ENCODE peak calls at places on chromosomes 7 and 10, in nine cellular contexts. W is fibroblast of lung, I is IMR-90, Q is tibial artery, Y is gastrocnemius medialis, F is colonic mucosa, D is pancreas, P is uterus, M is sigmoid colon. S is an unnamed sample.

GRCh38 chr10:97037365-97038361 is 148.1 kb downstream of the SLIT1 start:
- DNase-seq in D (peak), M (peak), F (peak), W (peak), Y (peak), Q (peak), P (peak), I (peak), S (peak)

GRCh38 chr7:134936893-134937520 is 49.3 kb upstream of the AGBL3 start:
- DNase-seq in P (no peak), D (no peak), Y (no peak), F (no peak), W (no peak), Q (no peak), M (no peak), I (no peak), S (no peak)

GRCh38 chr7:113456533-113456932 is 338.2 kb upstream of the SMIM30 start:
- DNase-seq in F (no peak), I (no peak), M (no peak), Y (no peak), W (no peak), D (no peak), Q (no peak), P (no peak), S (no peak)

GRCh38 chr10:117946525-117947070 is 100.1 kb downstream of the RAB11FIP2 start:
- DNase-seq in Q (no peak), M (no peak), P (no peak), F (no peak), Y (no peak), I (peak), W (no peak), D (no peak), S (no peak)

GRCh38 chr10:118922226-118922625 is 107.3 kb upstream of the NANOS1 start:
- DNase-seq in P (peak), D (no peak), M (no peak), I (no peak), F (peak), Y (no peak), W (no peak), Q (no peak), S (peak)

GRCh38 chr7:28841766-28842165 is 116.4 kb downstream of the TRIL start:
- DNase-seq in P (no peak), Y (no peak), W (no peak), M (no peak), I (no peak), Q (no peak), F (no peak), D (no peak), S (no peak)

GRCh38 chr7:36630112-36630650 is 94.1 kb downstream of the AOAH start:
- DNase-seq in F (no peak), P (no peak), Q (no peak), I (no peak), Y (no peak), M (no peak), D (no peak), W (no peak), S (no peak)

GRCh38 chr7:28588606-28589005 is 176.3 kb downstream of the CREB5 start:
- DNase-seq in F (no peak), W (no peak), D (no peak), Y (no peak), M (no peak), P (no peak), I (no peak), Q (no peak), S (no peak)

GRCh38 chr10:97651773-97652172 is 11.3 kb downstream of the PI4K2A start:
- DNase-seq in W (no peak), M (no peak), Y (no peak), D (no peak), Q (no peak), P (no peak), I (no peak), F (no peak), S (no peak)

GRCh38 chr10:86868353-86868752 is 89.1 kb downstream of the MMRN2 start:
- DNase-seq in F (no peak), Y (no peak), W (peak), Q (no peak), D (no peak), I (peak), P (no peak), M (no peak), S (peak)

GRCh38 chr10:119522747-119523426 is 19.6 kb downstream of the RGS10 start:
- DNase-seq in I (no peak), W (no peak), Y (no peak), D (no peak), M (no peak), F (no peak), Q (no peak), P (no peak), S (no peak)

GRCh38 chr7:146772581-146772980 is 656.0 kb downstream of the CNTNAP2 start:
- DNase-seq in I (no peak), Y (no peak), D (no peak), M (no peak), P (no peak), F (no peak), Q (no peak), W (no peak), S (no peak)

GRCh38 chr7:3297105-3297819 is 3.8 kb upstream of the SDK1 start:
- DNase-seq in W (no peak), D (no peak), Y (no peak), F (no peak), Q (no peak), P (no peak), I (no peak), M (no peak), S (no peak)

GRCh38 chr7:11212080-11212711 is 238.5 kb downstream of the PHF14 start:
- DNase-seq in W (peak), M (peak), Q (no peak), D (no peak), F (peak), Y (no peak), P (peak), I (peak), S (no peak)

GRCh38 chr10:58352956-58353610 is 18.3 kb downstream of the UBE2D1 start:
- DNase-seq in D (no peak), Q (no peak), M (no peak), I (peak), P (no peak), Y (no peak), F (no peak), W (no peak), S (no peak)

GRCh38 chr7:99901581-99901980 is 17.7 kb downstream of the TRIM4 start:
- DNase-seq in D (no peak), P (no peak), M (no peak), W (no peak), I (no peak), F (no peak), Q (no peak), Y (no peak), S (no peak)

DNA sequence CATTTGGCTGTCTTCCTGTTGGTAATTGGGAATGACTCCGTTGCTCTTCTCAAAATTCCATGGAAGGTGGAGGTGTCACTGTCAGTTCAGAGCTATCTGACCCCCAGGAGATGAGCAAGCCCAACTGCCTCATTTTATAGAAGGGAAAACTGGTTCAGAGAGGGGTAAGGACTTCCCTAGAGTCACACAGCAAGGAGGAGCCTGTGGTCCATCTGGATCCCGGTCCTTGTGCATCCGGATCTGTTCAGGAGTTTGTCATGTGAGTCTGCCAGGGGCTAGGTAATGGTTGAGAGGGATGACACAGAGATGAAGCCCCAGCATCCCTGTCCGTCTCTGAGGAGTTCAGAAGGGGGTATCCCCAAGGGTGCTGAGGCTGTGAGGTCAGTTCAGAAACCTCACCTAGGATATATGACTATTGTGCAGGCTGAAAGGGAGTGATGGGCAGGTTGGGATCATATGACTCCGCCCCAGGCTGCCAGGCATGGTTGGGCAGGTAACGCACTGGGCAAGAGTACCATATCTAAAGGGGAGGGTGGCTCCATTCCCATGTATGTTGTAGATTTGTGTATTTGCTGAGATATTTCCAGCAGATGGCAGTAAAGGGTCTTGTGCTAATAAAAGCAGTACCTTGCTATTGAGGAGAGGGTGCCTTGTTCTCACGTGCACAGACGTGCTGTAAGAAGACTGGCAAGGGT is 16.0 kb upstream of the SLC29A3 start:
- DNase-seq in Q (no peak), W (peak), D (no peak), P (no peak), Y (no peak), I (peak), F (no peak), M (no peak), S (no peak)
- TF ChIP-seq CTCF in Q (peak), W (peak), D (peak), P (peak), Y (peak), I (peak), F (no peak), M (peak), S (peak)

GRCh38 chr10:63901228-63901627 is 380.0 kb downstream of the REEP3 start:
- DNase-seq in W (no peak), Y (no peak), D (no peak), P (no peak), I (no peak), M (no peak), F (no peak), Q (no peak), S (no peak)
- TF ChIP-seq CTCF in W (peak), Y (no peak), D (no peak), P (no peak), I (no peak), M (no peak), F (no peak), Q (no peak), S (peak)

GRCh38 chr7:27194641-27195379 is 5.1 kb downstream of the HOXA13 start:
- DNase-seq in D (no peak), P (no peak), M (no peak), I (no peak), F (peak), Q (no peak), W (no peak), Y (no peak), S (no peak)

GRCh38 chr7:27194002-27194352 is 5.9 kb downstream of the HOXA13 start:
- DNase-seq in M (no peak), W (no peak), P (no peak), Y (no peak), D (no peak), F (no peak), I (no peak), Q (no peak), S (no peak)

GRCh38 chr7:27197137-27198042 is 2.5 kb downstream of the HOXA13 start:
- DNase-seq in M (no peak), Y (no peak), P (no peak), D (no peak), Q (no peak), F (no peak), W (no peak), I (no peak), S (no peak)

GRCh38 chr7:27198138-27198841 is 1.6 kb downstream of the HOXA13 start:
- DNase-seq in Y (no peak), M (no peak), W (no peak), I (no peak), P (no peak), D (no peak), F (peak), Q (peak), S (no peak)

GRCh38 chr7:27196287-27196739 is 3.6 kb downstream of the HOXA13 start:
- DNase-seq in I (peak), W (peak), M (peak), F (peak), Y (no peak), P (peak), D (peak), Q (peak), S (no peak)
- TF ChIP-seq CTCF in I (peak), W (peak), M (peak), F (peak), Y (peak), P (peak), D (peak), Q (peak), S (peak)

DNA sequence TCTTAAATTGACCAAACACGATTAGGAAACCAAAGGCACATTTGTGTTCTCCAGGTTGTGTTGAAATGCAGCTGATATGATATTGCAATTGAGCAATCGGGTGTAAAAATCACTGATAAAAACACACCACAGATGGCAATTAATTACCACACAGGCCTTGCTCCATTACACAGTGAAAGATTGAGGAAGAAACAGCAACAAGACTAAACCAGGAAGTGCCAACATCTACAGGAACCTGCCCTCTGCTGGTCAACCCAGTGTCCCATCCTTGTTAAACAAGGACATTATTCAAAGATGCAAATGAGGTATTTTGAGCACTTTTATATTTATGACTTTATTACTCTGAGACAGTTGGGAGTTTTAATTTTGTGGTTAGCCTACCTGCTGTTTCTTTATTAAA is 765.6 kb upstream of the GHITM start:
- DNase-seq in W (no peak), M (no peak), P (no peak), D (no peak), Y (no peak), Q (no peak), F (no peak), I (no peak), S (no peak)
- TF ChIP-seq CTCF in W (no peak), M (no peak), P (no peak), D (peak), Y (no peak), Q (no peak), F (no peak), I (peak), S (peak)

DNA sequence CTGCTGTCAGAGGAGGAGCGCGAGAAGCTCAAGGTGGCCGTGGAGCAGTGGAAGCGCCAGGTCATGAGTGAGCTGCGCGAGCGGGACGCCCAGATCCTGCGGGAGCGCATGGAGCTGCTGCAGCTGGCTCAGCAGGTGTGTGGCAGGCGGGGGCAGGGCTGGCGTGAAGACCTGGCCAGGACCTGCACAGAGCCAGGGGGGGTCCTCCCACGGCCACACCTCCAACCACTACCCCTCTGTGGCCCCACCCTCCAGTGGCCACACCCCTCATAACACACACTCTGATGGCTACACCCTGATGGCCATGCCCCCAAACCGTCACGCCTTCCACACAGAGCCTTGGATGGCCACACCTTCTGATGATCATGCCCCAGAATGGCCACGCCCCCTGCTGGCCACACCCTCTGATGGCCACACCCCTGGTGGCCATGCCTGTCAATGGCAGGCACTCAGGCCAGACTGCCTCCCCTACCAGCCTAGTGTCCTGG is 23.4 kb upstream of the DPYSL4 start:
- DNase-seq in P (no peak), D (peak), W (no peak), Y (no peak), F (peak), M (no peak), Q (no peak), I (no peak), S (no peak)
- TF ChIP-seq CTCF in P (no peak), D (no peak), W (no peak), Y (peak), F (peak), M (no peak), Q (no peak), I (no peak), S (no peak)

GRCh38 chr10:99915414-99915813 is 94.3 kb downstream of the DNMBP start:
- DNase-seq in I (no peak), W (no peak), D (no peak), M (no peak), Y (no peak), F (no peak), P (no peak), Q (no peak), S (no peak)

GRCh38 chr10:99916776-99917175 is 93.0 kb downstream of the DNMBP start:
- DNase-seq in M (no peak), F (peak), Q (no peak), P (no peak), W (no peak), I (no peak), Y (no peak), D (no peak), S (no peak)

GRCh38 chr10:99914236-99914635 is 95.5 kb downstream of the DNMBP start:
- DNase-seq in D (no peak), Y (no peak), M (no peak), Q (no peak), P (no peak), I (no peak), F (no peak), W (no peak), S (no peak)

GRCh38 chr10:99912057-99912456 is 97.7 kb downstream of the DNMBP start:
- DNase-seq in F (no peak), Y (no peak), D (no peak), Q (no peak), I (no peak), P (no peak), W (no peak), M (no peak), S (no peak)

GRCh38 chr10:99913831-99914235 is 95.9 kb downstream of the DNMBP start:
- DNase-seq in M (no peak), W (no peak), P (no peak), F (peak), Y (no peak), Q (no peak), D (peak), I (no peak), S (no peak)
- TF ChIP-seq CTCF in M (no peak), W (no peak), P (no peak), F (peak), Y (no peak), Q (no peak), D (no peak), I (no peak), S (no peak)

GRCh38 chr7:103124429-103124979 is 24.4 kb downstream of the NAPEPLD start:
- DNase-seq in I (no peak), Y (no peak), W (no peak), F (no peak), M (no peak), Q (no peak), D (no peak), P (no peak), S (no peak)
- TF ChIP-seq CTCF in I (no peak), Y (no peak), W (no peak), F (no peak), M (no peak), Q (no peak), D (no peak), P (no peak), S (no peak)

GRCh38 chr10:34905200-34905927 is 90.3 kb upstream of the PARD3 start:
- DNase-seq in I (no peak), P (no peak), D (no peak), M (peak), Y (no peak), W (no peak), F (no peak), Q (no peak), S (no peak)
- TF ChIP-seq CTCF in I (no peak), P (no peak), D (no peak), M (no peak), Y (no peak), W (no peak), F (no peak), Q (no peak), S (no peak)